ENCODE peak calls at places on chromosomes 2 and 18, in five cellular contexts. Y is uterus, H is body of pancreas, D is IMR-90, V is testis. Z is an unnamed sample.
A peak's percentile ranks its signal among the peaks of the same experiment; 100 is the strongest.

GRCh38 chr2:231431606-231432005 is 32.7 kb downstream of the NCL start:
- DNase-seq in H (no peak), V (no peak), D (no peak), Y (no peak), Z (no peak)

GRCh38 chr2:111200333-111200879 is 79.7 kb downstream of the BCL2L11 start:
- DNase-seq in V (no peak), D (no peak), Y (no peak), H (no peak), Z (peak; percentile 80)

GRCh38 chr2:217091531-217091930 is 231.7 kb upstream of the TNP1 start:
- DNase-seq in H (no peak), Y (no peak), V (no peak), D (no peak), Z (no peak)

GRCh38 chr2:141041281-141041680 is 1089.5 kb downstream of the LRP1B start:
- DNase-seq in H (no peak), Y (no peak), D (peak; percentile 36), V (no peak), Z (no peak)

GRCh38 chr2:230124792-230125452 is 56.2 kb upstream of the SLC16A14 start:
- DNase-seq in D (no peak), Y (no peak), H (no peak), V (peak; percentile 15), Z (no peak)

GRCh38 chr2:3601561-3602271 is 6.8 kb downstream of the COLEC11 start:
- DNase-seq in V (no peak), D (no peak), H (no peak), Y (no peak), Z (no peak)

GRCh38 chr2:204913854-204914464 is 368.7 kb downstream of the PARD3B start:
- DNase-seq in H (no peak), Y (no peak), D (no peak), V (peak; percentile 17), Z (no peak)

GRCh38 chr2:84285056-84285747 is 173.9 kb downstream of the SUCLG1 start:
- DNase-seq in V (no peak), H (no peak), Y (no peak), D (no peak), Z (no peak)

GRCh38 chr2:207836526-207837133 is 66.9 kb upstream of the FZD5 start:
- DNase-seq in H (no peak), V (no peak), Y (no peak), D (no peak), Z (no peak)

GRCh38 chr2:207530160-207531023 is 630 bp downstream of the CREB1 start:
- DNase-seq in V (peak; percentile 60), Y (peak; percentile 31), D (no peak), H (peak; percentile 57), Z (no peak)

GRCh38 chr2:18829331-18829902 is 240.0 kb upstream of the NT5C1B start:
- DNase-seq in H (no peak), D (peak; percentile 59), Y (no peak), V (no peak), Z (no peak)

GRCh38 chr2:158266106-158266505 is 164.4 kb downstream of the UPP2 start:
- DNase-seq in V (no peak), D (no peak), Y (no peak), H (no peak), Z (no peak)

GRCh38 chr2:115771516-115771915 is 1329.1 kb downstream of the DPP10 start:
- DNase-seq in Y (no peak), H (no peak), V (no peak), D (no peak), Z (no peak)

GRCh38 chr2:64942693-64943092 is 46.5 kb upstream of the SLC1A4 start:
- DNase-seq in H (no peak), V (no peak), Y (no peak), D (no peak), Z (no peak)

GRCh38 chr2:203690110-203691047 is 16.1 kb upstream of the CD28 start:
- DNase-seq in H (no peak), Y (no peak), V (no peak), D (peak; percentile 38), Z (no peak)

GRCh38 chr18:76490701-76491171 is 4.3 kb downstream of the ZNF516 start:
- DNase-seq in Y (peak; percentile 70), H (peak; percentile 78), D (peak; percentile 32), V (peak; percentile 55), Z (no peak)

GRCh38 chr2:120734930-120735611 is 597 bp upstream of the GLI2 start:
- DNase-seq in V (peak; percentile 22), Y (peak; percentile 31), D (peak; percentile 32), H (no peak), Z (peak; percentile 84)

GRCh38 chr2:72883356-72883962 is 3.7 kb upstream of the SPR start:
- DNase-seq in V (peak; percentile 69), H (no peak), Y (no peak), D (peak; percentile 46), Z (no peak)

GRCh38 chr18:61019902-61020301 is 313.3 kb upstream of the CDH20 start:
- DNase-seq in H (no peak), Y (no peak), D (no peak), V (no peak), Z (no peak)

GRCh38 chr2:30984141-30984540 is 154.1 kb downstream of the GALNT14 start:
- DNase-seq in Y (no peak), H (no peak), D (no peak), V (peak; percentile 37), Z (no peak)

GRCh38 chr18:31835528-31836138 is 75.0 kb upstream of the SLC25A52 start:
- DNase-seq in H (no peak), Y (no peak), D (peak; percentile 66), V (no peak), Z (no peak)

GRCh38 chr2:127361929-127362328 is 25.8 kb downstream of the MAP3K2 start:
- DNase-seq in D (peak; percentile 64), Y (no peak), V (no peak), H (no peak), Z (no peak)

GRCh38 chr2:53964237-53964952 is 6.4 kb downstream of the PSME4 start:
- DNase-seq in D (no peak), H (no peak), Y (no peak), V (no peak), Z (no peak)

GRCh38 chr2:146844226-146844990 is 1000.4 kb upstream of the ACVR2A start:
- DNase-seq in Y (no peak), V (no peak), H (no peak), D (peak; percentile 4), Z (no peak)

GRCh38 chr2:36361396-36361795 is 5.8 kb downstream of the CRIM1 start:
- DNase-seq in H (no peak), Y (no peak), D (no peak), V (no peak), Z (no peak)

GRCh38 chr2:85684380-85684779 is 9.8 kb upstream of the GNLY start:
- DNase-seq in D (no peak), Y (no peak), H (no peak), V (no peak), Z (no peak)

GRCh38 chr2:108691447-108691846 is 27.8 kb upstream of the RANBP2 start:
- DNase-seq in D (no peak), H (no peak), V (no peak), Y (no peak), Z (no peak)

GRCh38 chr2:146392191-146392590 is 1452.6 kb upstream of the ACVR2A start:
- DNase-seq in H (no peak), Y (no peak), D (no peak), V (no peak), Z (no peak)

GRCh38 chr2:174248187-174248997 is at the start of gene OLA1:
- DNase-seq in H (peak; percentile 97), V (peak; percentile 95), D (peak; percentile 90), Y (peak; percentile 88), Z (peak; percentile 92)

GRCh38 chr2:3741867-3742602 is 38.7 kb downstream of the DCDC2C start:
- DNase-seq in D (no peak), Y (no peak), V (no peak), H (no peak), Z (no peak)

GRCh38 chr2:129894616-129895015 is 84.8 kb upstream of the RAB6C start:
- DNase-seq in D (no peak), V (no peak), H (no peak), Y (no peak), Z (peak; percentile 44)

GRCh38 chr2:25375371-25375988 is 33.8 kb upstream of the DNMT3A start:
- DNase-seq in Y (no peak), V (no peak), H (no peak), D (no peak), Z (peak; percentile 61)

GRCh38 chr2:24297663-24298062 is 62.7 kb downstream of the ITSN2 start:
- DNase-seq in Y (no peak), V (no peak), D (peak; percentile 36), H (no peak), Z (no peak)

GRCh38 chr2:139201516-139201915 is 421.3 kb upstream of the NXPH2 start:
- DNase-seq in D (no peak), Y (no peak), V (no peak), H (no peak), Z (no peak)

GRCh38 chr2:134623046-134623445 is 95.8 kb downstream of the TMEM163 start:
- DNase-seq in Y (no peak), D (no peak), V (no peak), H (no peak), Z (no peak)

DNA sequence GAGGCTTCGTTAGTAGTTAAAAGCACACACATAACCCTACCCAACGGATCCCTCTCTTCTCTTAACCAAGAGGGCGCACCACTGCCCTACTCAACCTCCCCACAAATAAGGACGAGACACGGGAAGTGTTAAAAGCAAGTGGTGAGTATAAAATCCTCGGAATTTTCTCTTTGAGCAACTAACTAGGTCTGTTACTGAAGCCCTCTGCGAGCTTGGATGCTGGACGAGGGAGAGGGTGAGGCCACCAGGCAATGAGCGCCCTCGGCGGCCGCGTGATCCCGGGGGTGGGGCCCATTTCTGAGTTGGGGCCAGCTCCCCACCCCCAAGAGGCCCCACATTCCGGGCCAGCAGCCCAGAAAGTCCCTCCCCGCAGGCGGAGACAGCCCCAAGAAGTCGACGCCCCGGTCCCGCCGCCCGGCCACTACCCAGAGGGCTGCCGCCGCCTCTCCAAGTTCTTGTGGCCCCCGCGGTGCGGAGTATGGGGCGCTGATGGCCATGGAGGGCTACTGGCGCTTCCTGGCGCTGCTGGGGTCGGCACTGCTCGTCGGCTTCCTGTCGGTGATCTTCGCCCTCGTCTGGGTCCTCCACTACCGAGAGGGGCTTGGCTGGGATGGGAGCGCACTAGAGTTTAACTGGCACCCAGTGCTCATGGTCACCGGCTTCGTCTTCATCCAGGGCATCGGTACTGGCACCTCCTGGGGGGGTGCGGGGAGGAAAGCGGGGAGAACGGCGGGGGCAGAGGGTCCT is at the start of gene CYBRD1:
- DNase-seq in V (peak; percentile 86), D (peak; percentile 79), Y (peak; percentile 85), H (peak; percentile 40), Z (peak; percentile 92)
- TF ChIP-seq POLR2A in V (peak; percentile 51), D (peak; percentile 51), Y (peak; percentile 77), H (peak; percentile 31), Z (peak; percentile 15)

GRCh38 chr2:10800163-10800562 is 12.4 kb downstream of the PDIA6 start:
- DNase-seq in D (no peak), V (no peak), Y (no peak), H (no peak), Z (no peak)
- H3K36me3 ChIP-seq in D (peaks cover 27% of the 10 kb centered on the region), V (no peaks in the 10 kb centered on the region), Y (no peaks in the 10 kb centered on the region), H (peaks cover 4% of the 10 kb centered on the region), Z (no peaks in the 10 kb centered on the region)

GRCh38 chr18:78717051-78717765 is 262.4 kb upstream of the SALL3 start:
- DNase-seq in Y (no peak), D (no peak), V (no peak), H (no peak), Z (no peak)
- TF ChIP-seq CTCF in Y (no peak), D (no peak), V (no peak), H (no peak), Z (no peak)

DNA sequence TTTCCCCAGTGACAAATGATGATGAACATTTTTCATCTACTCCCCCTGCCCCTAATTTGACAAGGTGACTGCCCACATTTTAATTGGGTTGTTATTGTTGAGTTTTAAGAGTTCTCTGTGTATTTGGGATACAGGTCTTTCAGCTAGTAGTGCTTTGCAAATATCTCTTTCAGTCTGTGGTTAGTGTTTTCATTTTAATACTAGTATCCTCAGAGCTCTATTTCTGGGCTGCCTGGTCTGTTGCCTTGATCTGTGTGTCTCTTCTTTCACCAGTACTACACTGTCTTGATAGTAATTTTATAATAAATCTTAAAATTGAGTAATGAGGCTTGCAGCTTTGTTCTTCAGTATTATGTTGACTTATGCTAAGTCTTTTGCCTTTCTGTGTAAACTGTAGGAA is 19.7 kb downstream of the EIF5B start:
- DNase-seq in H (no peak), V (no peak), D (no peak), Y (no peak), Z (no peak)
- TF ChIP-seq POLR2A in H (no peak), V (no peak), D (no peak), Y (no peak), Z (no peak)